ENCODE peak calls at places on chromosomes 16 and 17, in seven cellular contexts. One of them, this sample, is unnamed.

GRCh38 chr16:59368586-59368985 is 634.5 kb upstream of the GOT2 start:
- DNase-seq in endothelial cell of umbilical vein: no peak
- DNase-seq in RWPE2: no peak
- DNase-seq in right lobe of liver: no peak
- DNase-seq in coronary artery: no peak
- DNase-seq in left lung: no peak
- DNase-seq in tibial artery: no peak
- DNase-seq in this sample: no peak

GRCh38 chr17:44210342-44211192 is 8.9 kb downstream of the UBTF start:
- DNase-seq in endothelial cell of umbilical vein: peak
- DNase-seq in tibial artery: peak
- DNase-seq in left lung: peak
- DNase-seq in RWPE2: no peak
- DNase-seq in coronary artery: peak
- DNase-seq in right lobe of liver: peak
- DNase-seq in this sample: peak

GRCh38 chr17:5381542-5381941 is 37.9 kb downstream of the NUP88 start:
- DNase-seq in left lung: no peak
- DNase-seq in RWPE2: no peak
- DNase-seq in endothelial cell of umbilical vein: no peak
- DNase-seq in coronary artery: no peak
- DNase-seq in tibial artery: no peak
- DNase-seq in right lobe of liver: no peak
- DNase-seq in this sample: no peak

GRCh38 chr16:67406111-67406593 is 10.1 kb downstream of the ZDHHC1 start:
- DNase-seq in right lobe of liver: no peak
- DNase-seq in left lung: no peak
- DNase-seq in RWPE2: no peak
- DNase-seq in endothelial cell of umbilical vein: peak
- DNase-seq in coronary artery: no peak
- DNase-seq in tibial artery: no peak
- DNase-seq in this sample: no peak

GRCh38 chr16:5336898-5337297 is 239.3 kb upstream of the EEF2KMT start:
- DNase-seq in tibial artery: no peak
- DNase-seq in endothelial cell of umbilical vein: no peak
- DNase-seq in coronary artery: no peak
- DNase-seq in RWPE2: no peak
- DNase-seq in right lobe of liver: no peak
- DNase-seq in left lung: no peak
- DNase-seq in this sample: no peak

GRCh38 chr17:50359998-50360461 is 13.0 kb downstream of the MRPL27 start:
- DNase-seq in tibial artery: no peak
- DNase-seq in endothelial cell of umbilical vein: no peak
- DNase-seq in coronary artery: no peak
- DNase-seq in right lobe of liver: no peak
- DNase-seq in RWPE2: no peak
- DNase-seq in left lung: no peak
- DNase-seq in this sample: no peak

GRCh38 chr17:72145972-72146755 is 25.3 kb downstream of the SOX9 start:
- DNase-seq in left lung: no peak
- DNase-seq in right lobe of liver: no peak
- DNase-seq in RWPE2: no peak
- DNase-seq in endothelial cell of umbilical vein: no peak
- DNase-seq in tibial artery: no peak
- DNase-seq in coronary artery: no peak
- DNase-seq in this sample: no peak

GRCh38 chr16:74811911-74812310 is 37.3 kb upstream of the FA2H start:
- DNase-seq in RWPE2: no peak
- DNase-seq in endothelial cell of umbilical vein: no peak
- DNase-seq in right lobe of liver: no peak
- DNase-seq in tibial artery: no peak
- DNase-seq in left lung: no peak
- DNase-seq in coronary artery: no peak
- DNase-seq in this sample: no peak

GRCh38 chr17:47604268-47604927 is 45.3 kb upstream of the KPNB1 start:
- DNase-seq in coronary artery: no peak
- DNase-seq in left lung: no peak
- DNase-seq in endothelial cell of umbilical vein: peak
- DNase-seq in tibial artery: peak
- DNase-seq in RWPE2: no peak
- DNase-seq in right lobe of liver: no peak
- DNase-seq in this sample: no peak

GRCh38 chr16:6958184-6958583 is 374.5 kb upstream of the RBFOX1 start:
- DNase-seq in coronary artery: no peak
- DNase-seq in right lobe of liver: no peak
- DNase-seq in RWPE2: no peak
- DNase-seq in endothelial cell of umbilical vein: no peak
- DNase-seq in tibial artery: no peak
- DNase-seq in left lung: no peak
- DNase-seq in this sample: no peak

GRCh38 chr16:21158208-21159110 is at the start of gene LDAF1:
- DNase-seq in left lung: peak
- DNase-seq in endothelial cell of umbilical vein: peak
- DNase-seq in tibial artery: peak
- DNase-seq in right lobe of liver: peak
- DNase-seq in RWPE2: peak
- DNase-seq in coronary artery: peak
- DNase-seq in this sample: peak

GRCh38 chr17:78250891-78251772 is 19.7 kb downstream of the TMEM235 start:
- DNase-seq in left lung: peak
- DNase-seq in tibial artery: peak
- DNase-seq in right lobe of liver: peak
- DNase-seq in endothelial cell of umbilical vein: peak
- DNase-seq in coronary artery: peak
- DNase-seq in RWPE2: peak
- DNase-seq in this sample: peak

GRCh38 chr16:15689290-15689689 is 39.2 kb downstream of the NDE1 start:
- DNase-seq in right lobe of liver: no peak
- DNase-seq in tibial artery: no peak
- DNase-seq in left lung: peak
- DNase-seq in coronary artery: no peak
- DNase-seq in endothelial cell of umbilical vein: no peak
- DNase-seq in RWPE2: no peak
- DNase-seq in this sample: no peak

GRCh38 chr17:49603720-49604119 is 28.0 kb downstream of the NXPH3 start:
- DNase-seq in left lung: no peak
- DNase-seq in RWPE2: no peak
- DNase-seq in tibial artery: no peak
- DNase-seq in coronary artery: no peak
- DNase-seq in endothelial cell of umbilical vein: no peak
- DNase-seq in right lobe of liver: no peak
- DNase-seq in this sample: no peak

GRCh38 chr16:83095926-83096692 is 469.3 kb downstream of the CDH13 start:
- DNase-seq in endothelial cell of umbilical vein: no peak
- DNase-seq in coronary artery: no peak
- DNase-seq in left lung: no peak
- DNase-seq in right lobe of liver: no peak
- DNase-seq in RWPE2: peak
- DNase-seq in tibial artery: no peak
- DNase-seq in this sample: no peak

GRCh38 chr17:52148969-52149351 is 9.6 kb downstream of the CA10 start:
- DNase-seq in endothelial cell of umbilical vein: no peak
- DNase-seq in left lung: no peak
- DNase-seq in right lobe of liver: peak
- DNase-seq in tibial artery: no peak
- DNase-seq in coronary artery: no peak
- DNase-seq in RWPE2: no peak
- DNase-seq in this sample: no peak

GRCh38 chr17:17613708-17614114 is 22.2 kb upstream of the PEMT start:
- DNase-seq in RWPE2: no peak
- DNase-seq in endothelial cell of umbilical vein: peak
- DNase-seq in right lobe of liver: no peak
- DNase-seq in tibial artery: peak
- DNase-seq in left lung: no peak
- DNase-seq in coronary artery: no peak
- DNase-seq in this sample: no peak

GRCh38 chr17:47810200-47810821 is 11.3 kb downstream of the OSBPL7 start:
- DNase-seq in endothelial cell of umbilical vein: peak
- DNase-seq in RWPE2: peak
- DNase-seq in tibial artery: no peak
- DNase-seq in right lobe of liver: no peak
- DNase-seq in coronary artery: no peak
- DNase-seq in left lung: no peak
- DNase-seq in this sample: no peak

GRCh38 chr16:19005561-19006445 is 22.1 kb downstream of the TMC7 start:
- DNase-seq in right lobe of liver: no peak
- DNase-seq in coronary artery: no peak
- DNase-seq in RWPE2: peak
- DNase-seq in endothelial cell of umbilical vein: peak
- DNase-seq in left lung: no peak
- DNase-seq in tibial artery: peak
- DNase-seq in this sample: peak

GRCh38 chr17:77128895-77129567 is 11.7 kb upstream of the SEC14L1 start:
- DNase-seq in left lung: no peak
- DNase-seq in RWPE2: no peak
- DNase-seq in endothelial cell of umbilical vein: no peak
- DNase-seq in right lobe of liver: no peak
- DNase-seq in tibial artery: no peak
- DNase-seq in coronary artery: no peak
- DNase-seq in this sample: no peak

GRCh38 chr16:11871193-11871592 is 19.9 kb upstream of the RSL1D1 start:
- DNase-seq in left lung: no peak
- DNase-seq in endothelial cell of umbilical vein: peak
- DNase-seq in coronary artery: no peak
- DNase-seq in RWPE2: no peak
- DNase-seq in right lobe of liver: no peak
- DNase-seq in tibial artery: no peak
- DNase-seq in this sample: no peak

GRCh38 chr16:71432906-71433305 is 8.9 kb downstream of the TLE7 start:
- DNase-seq in RWPE2: no peak
- DNase-seq in right lobe of liver: no peak
- DNase-seq in endothelial cell of umbilical vein: no peak
- DNase-seq in coronary artery: no peak
- DNase-seq in left lung: no peak
- DNase-seq in tibial artery: no peak
- DNase-seq in this sample: no peak

GRCh38 chr16:30778549-30779244 is 8.3 kb downstream of the ZNF629 start:
- DNase-seq in endothelial cell of umbilical vein: no peak
- DNase-seq in coronary artery: no peak
- DNase-seq in RWPE2: no peak
- DNase-seq in right lobe of liver: no peak
- DNase-seq in tibial artery: no peak
- DNase-seq in left lung: peak
- DNase-seq in this sample: no peak

GRCh38 chr17:19867654-19868395 is at the start of gene ULK2:
- DNase-seq in tibial artery: peak
- DNase-seq in right lobe of liver: peak
- DNase-seq in endothelial cell of umbilical vein: peak
- DNase-seq in RWPE2: no peak
- DNase-seq in coronary artery: no peak
- DNase-seq in left lung: peak
- DNase-seq in this sample: peak

GRCh38 chr16:76235426-76235825 is 41.8 kb upstream of the CNTNAP4 start:
- DNase-seq in tibial artery: no peak
- DNase-seq in left lung: no peak
- DNase-seq in RWPE2: no peak
- DNase-seq in right lobe of liver: no peak
- DNase-seq in coronary artery: no peak
- DNase-seq in endothelial cell of umbilical vein: no peak
- DNase-seq in this sample: no peak

GRCh38 chr16:85347213-85347591 is 234.9 kb upstream of the CIBAR2 start:
- DNase-seq in endothelial cell of umbilical vein: no peak
- DNase-seq in left lung: peak
- DNase-seq in right lobe of liver: no peak
- DNase-seq in RWPE2: no peak
- DNase-seq in tibial artery: no peak
- DNase-seq in coronary artery: no peak
- DNase-seq in this sample: no peak

GRCh38 chr17:73560661-73561060 is 83.6 kb downstream of the SDK2 start:
- DNase-seq in RWPE2: no peak
- DNase-seq in endothelial cell of umbilical vein: no peak
- DNase-seq in right lobe of liver: no peak
- DNase-seq in tibial artery: no peak
- DNase-seq in left lung: peak
- DNase-seq in coronary artery: no peak
- DNase-seq in this sample: no peak
- TF ChIP-seq CTCF in RWPE2: peak
- TF ChIP-seq CTCF in endothelial cell of umbilical vein: no peak
- TF ChIP-seq CTCF in right lobe of liver: no peak
- TF ChIP-seq CTCF in tibial artery: no peak
- TF ChIP-seq CTCF in left lung: no peak
- TF ChIP-seq CTCF in coronary artery: no peak
- TF ChIP-seq CTCF in this sample: no peak

GRCh38 chr17:40496634-40497420 is 4.6 kb downstream of the TNS4 start:
- DNase-seq in endothelial cell of umbilical vein: no peak
- DNase-seq in RWPE2: no peak
- DNase-seq in right lobe of liver: no peak
- DNase-seq in coronary artery: no peak
- DNase-seq in tibial artery: no peak
- DNase-seq in left lung: no peak
- DNase-seq in this sample: no peak
- H3K27ac ChIP-seq in endothelial cell of umbilical vein: no peak
- H3K27ac ChIP-seq in RWPE2: peak
- H3K27ac ChIP-seq in right lobe of liver: no peak
- H3K27ac ChIP-seq in coronary artery: no peak
- H3K27ac ChIP-seq in tibial artery: no peak
- H3K27ac ChIP-seq in left lung: no peak
- H3K27ac ChIP-seq in this sample: no peak

GRCh38 chr16:56630134-56630533 is 2.3 kb upstream of the MT1M start:
- DNase-seq in left lung: no peak
- DNase-seq in right lobe of liver: no peak
- DNase-seq in coronary artery: no peak
- DNase-seq in tibial artery: no peak
- DNase-seq in endothelial cell of umbilical vein: no peak
- DNase-seq in RWPE2: no peak
- DNase-seq in this sample: no peak
- TF ChIP-seq CTCF in left lung: no peak
- TF ChIP-seq CTCF in right lobe of liver: no peak
- TF ChIP-seq CTCF in coronary artery: no peak
- TF ChIP-seq CTCF in tibial artery: no peak
- TF ChIP-seq CTCF in endothelial cell of umbilical vein: no peak
- TF ChIP-seq CTCF in RWPE2: no peak
- TF ChIP-seq CTCF in this sample: no peak

DNA sequence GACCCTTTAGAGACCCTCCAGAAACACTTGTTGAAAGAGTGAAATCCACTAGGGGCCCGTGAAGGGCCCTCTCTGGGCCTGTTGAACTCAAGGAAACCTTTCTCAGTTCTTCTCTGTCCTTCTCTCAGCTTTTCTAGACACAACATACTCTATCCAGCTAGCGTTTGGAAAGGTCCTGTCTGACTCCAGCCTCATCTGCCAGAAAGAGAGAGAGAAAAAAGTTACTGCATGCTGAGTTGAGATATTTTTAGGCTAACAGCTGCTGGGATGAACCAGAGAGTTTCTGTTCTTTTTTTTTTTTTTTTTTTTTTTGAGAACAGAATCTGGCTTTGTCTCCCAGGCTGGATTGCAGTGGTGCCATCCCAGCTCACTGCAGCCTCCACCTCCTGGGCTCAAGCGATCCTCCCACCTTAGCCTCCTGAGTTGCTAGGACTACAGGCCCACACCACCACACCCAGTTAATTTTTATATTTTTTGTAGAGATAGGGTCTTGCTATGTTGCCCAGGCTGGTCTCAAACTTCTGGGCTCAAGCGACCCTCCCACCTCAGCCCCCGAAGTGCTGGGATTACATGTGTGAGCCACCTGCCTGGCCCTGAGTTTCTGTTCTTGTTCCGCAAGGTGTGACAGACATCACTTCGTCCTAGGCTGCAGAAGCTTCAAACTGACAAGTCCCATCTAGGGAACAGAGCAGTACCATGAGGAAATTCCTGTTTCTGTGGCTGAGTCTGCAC is 14.9 kb upstream of the TEX2 start:
- DNase-seq in tibial artery: no peak
- DNase-seq in left lung: no peak
- DNase-seq in endothelial cell of umbilical vein: no peak
- DNase-seq in coronary artery: no peak
- DNase-seq in RWPE2: no peak
- DNase-seq in right lobe of liver: no peak
- DNase-seq in this sample: no peak
- H3K27ac ChIP-seq in tibial artery: no peak
- H3K27ac ChIP-seq in left lung: peak
- H3K27ac ChIP-seq in endothelial cell of umbilical vein: no peak
- H3K27ac ChIP-seq in coronary artery: peak
- H3K27ac ChIP-seq in RWPE2: peak
- H3K27ac ChIP-seq in right lobe of liver: no peak
- H3K27ac ChIP-seq in this sample: peak